ENCODE peak calls at places on chromosome 4, in seven cellular contexts. H is naive thymus-derived CD8-positive, alpha-beta T cell; R is fibroblast of pulmonary artery; I is spleen; O is NCI-H1694; D is retinal pigment epithelial cell; P is CD4-positive, alpha-beta T cell. N is an unnamed sample.

GRCh38 chr4:3820016-3820805 is 54.0 kb downstream of the ADRA2C start:
- DNase-seq in H (no peak), R (no peak), I (no peak), O (no peak), D (no peak), P (no peak), N (no peak)

GRCh38 chr4:149914521-149915115 is 99.0 kb upstream of the IQCM start:
- DNase-seq in H (no peak), R (peak; percentile 70), I (no peak), O (peak; percentile 49), D (peak; percentile 27), P (no peak), N (peak; percentile 30)

GRCh38 chr4:40747436-40747835 is 2.3 kb upstream of the NSUN7 start:
- DNase-seq in H (no peak), R (no peak), I (no peak), O (no peak), D (no peak), P (no peak), N (no peak)

GRCh38 chr4:16884673-16885460 is 13.6 kb downstream of the LDB2 start:
- DNase-seq in H (no peak), R (no peak), I (no peak), O (no peak), D (no peak), P (no peak), N (peak; percentile 9)

GRCh38 chr4:38625508-38625907 is 38.5 kb upstream of the KLF3 start:
- DNase-seq in H (no peak), R (no peak), I (no peak), O (no peak), D (no peak), P (peak; percentile 11), N (no peak)

GRCh38 chr4:158808399-158808798 is 39.6 kb downstream of the FNIP2 start:
- DNase-seq in H (no peak), R (no peak), I (no peak), O (no peak), D (no peak), P (no peak), N (no peak)

GRCh38 chr4:42953316-42953715 is 60.8 kb downstream of the GRXCR1 start:
- DNase-seq in H (no peak), R (no peak), I (no peak), O (peak; percentile 73), D (no peak), P (no peak), N (no peak)

GRCh38 chr4:180664766-180665368 is 1578.3 kb upstream of the TENM3 start:
- DNase-seq in H (peak; percentile 45), R (peak; percentile 89), I (no peak), O (peak; percentile 87), D (peak; percentile 67), P (no peak), N (peak; percentile 4)

GRCh38 chr4:173317003-173317402 is 17.2 kb downstream of the HMGB2 start:
- DNase-seq in H (no peak), R (no peak), I (no peak), O (no peak), D (no peak), P (no peak), N (no peak)

GRCh38 chr4:81845273-81845672 is 373.6 kb upstream of the RASGEF1B start:
- DNase-seq in H (no peak), R (no peak), I (no peak), O (no peak), D (no peak), P (no peak), N (no peak)

GRCh38 chr4:1234296-1234695 is 14.6 kb downstream of the CTBP1 start:
- DNase-seq in H (no peak), R (no peak), I (peak; percentile 36), O (no peak), D (no peak), P (no peak), N (no peak)

GRCh38 chr4:95957054-95957453 is 117.2 kb downstream of the PDHA2 start:
- DNase-seq in H (no peak), R (peak; percentile 81), I (no peak), O (no peak), D (no peak), P (no peak), N (no peak)

GRCh38 chr4:88841635-88842034 is 144.0 kb upstream of the NAP1L5 start:
- DNase-seq in H (no peak), R (no peak), I (no peak), O (no peak), D (no peak), P (no peak), N (no peak)

GRCh38 chr4:732911-733630 is 27.4 kb downstream of the PCGF3 start:
- DNase-seq in H (no peak), R (no peak), I (no peak), O (peak; percentile 30), D (no peak), P (no peak), N (no peak)

GRCh38 chr4:89279385-89279784 is 28.2 kb downstream of the GPRIN3 start:
- DNase-seq in H (no peak), R (no peak), I (no peak), O (no peak), D (no peak), P (no peak), N (no peak)

GRCh38 chr4:101019941-101020401 is 327.4 kb downstream of the PPP3CA start:
- DNase-seq in H (no peak), R (no peak), I (no peak), O (no peak), D (no peak), P (no peak), N (peak; percentile 4)

GRCh38 chr4:147596377-147596776 is 20.8 kb upstream of the TMEM184C start:
- DNase-seq in H (no peak), R (no peak), I (no peak), O (no peak), D (no peak), P (no peak), N (no peak)

GRCh38 chr4:85928775-85929585 is 430.9 kb downstream of the MAPK10 start:
- DNase-seq in H (no peak), R (peak; percentile 14), I (no peak), O (no peak), D (peak; percentile 84), P (no peak), N (no peak)

GRCh38 chr4:142091085-142091513 is 454.7 kb downstream of the IL15 start:
- DNase-seq in H (no peak), R (peak; percentile 100), I (no peak), O (no peak), D (peak; percentile 95), P (no peak), N (no peak)

GRCh38 chr4:161403781-161404180 is 760.0 kb downstream of the FSTL5 start:
- DNase-seq in H (no peak), R (no peak), I (no peak), O (no peak), D (no peak), P (no peak), N (no peak)

GRCh38 chr4:147714575-147715401 is 17.1 kb upstream of the ARHGAP10 start:
- DNase-seq in H (no peak), R (peak; percentile 84), I (no peak), O (no peak), D (peak; percentile 75), P (no peak), N (no peak)

GRCh38 chr4:145734576-145735329 is 54.8 kb downstream of the C4orf51 start:
- DNase-seq in H (no peak), R (peak; percentile 97), I (no peak), O (no peak), D (peak; percentile 94), P (no peak), N (no peak)

GRCh38 chr4:8571702-8572685 is 8.2 kb upstream of the GPR78 start:
- DNase-seq in H (no peak), R (no peak), I (peak; percentile 57), O (no peak), D (no peak), P (no peak), N (no peak)

GRCh38 chr4:54226399-54227260 is 2.5 kb upstream of the PDGFRA start:
- DNase-seq in H (no peak), R (peak; percentile 89), I (peak; percentile 80), O (no peak), D (no peak), P (no peak), N (no peak)

GRCh38 chr4:111494471-111494870 is 650.8 kb upstream of the FAM241A start:
- DNase-seq in H (no peak), R (peak; percentile 22), I (no peak), O (no peak), D (no peak), P (no peak), N (no peak)

GRCh38 chr4:106775636-106776035 is 260.5 kb downstream of the DKK2 start:
- DNase-seq in H (no peak), R (peak; percentile 1), I (no peak), O (no peak), D (no peak), P (no peak), N (no peak)

GRCh38 chr4:3651267-3651846 is 114.8 kb upstream of the ADRA2C start:
- DNase-seq in H (no peak), R (no peak), I (no peak), O (no peak), D (no peak), P (no peak), N (no peak)

GRCh38 chr4:183783933-183784622 is 121.0 kb upstream of the STOX2 start:
- DNase-seq in H (no peak), R (peak; percentile 81), I (no peak), O (no peak), D (no peak), P (no peak), N (no peak)

GRCh38 chr4:164212134-164212533 is 541.8 kb upstream of the SMIM31 start:
- DNase-seq in H (no peak), R (peak; percentile 3), I (no peak), O (no peak), D (no peak), P (no peak), N (no peak)

GRCh38 chr4:1026115-1026514 is 14.7 kb downstream of the FGFRL1 start:
- DNase-seq in H (no peak), R (peak; percentile 20), I (no peak), O (no peak), D (no peak), P (peak; percentile 31), N (no peak)

GRCh38 chr4:81988178-81988577 is 385.6 kb downstream of the HNRNPD start:
- DNase-seq in H (no peak), R (no peak), I (no peak), O (no peak), D (no peak), P (no peak), N (no peak)